ENCODE peak calls at places on chromosomes 6 and 20, in four cellular contexts. G is GM12878, A is A549, E is K562. I is an unnamed sample.

GRCh38 chr6:157036245-157036681 is 259.1 kb downstream of the ARID1B start:
- DNase-seq in A (no peak), G (no peak), E (no peak), I (peak)

GRCh38 chr20:1377984-1378742 is 14.7 kb downstream of the FKBP1A start:
- DNase-seq in A (no peak), G (no peak), E (no peak), I (peak)

GRCh38 chr6:111061493-111061892 is 25.8 kb upstream of the SLC16A10 start:
- DNase-seq in E (peak), A (no peak), G (no peak), I (peak)

GRCh38 chr20:24603454-24603853 is 134.0 kb downstream of the SYNDIG1 start:
- DNase-seq in A (no peak), G (no peak), E (no peak), I (no peak)

GRCh38 chr20:49119972-49120371 is 68.2 kb downstream of the STAU1 start:
- DNase-seq in G (no peak), E (no peak), A (no peak), I (no peak)

GRCh38 chr20:24502661-24503060 is 33.2 kb downstream of the SYNDIG1 start:
- DNase-seq in A (no peak), E (no peak), G (no peak), I (no peak)

GRCh38 chr6:7171119-7171518 is 63.4 kb downstream of the RREB1 start:
- DNase-seq in E (no peak), A (no peak), G (no peak), I (no peak)

GRCh38 chr20:54557836-54558590 is 82.6 kb downstream of the DOK5 start:
- DNase-seq in E (no peak), A (no peak), G (no peak), I (peak)

GRCh38 chr6:169857343-169858292 is 106.2 kb downstream of the ERMARD start:
- DNase-seq in G (no peak), A (no peak), E (no peak), I (no peak)

GRCh38 chr6:151400473-151400872 is 9.1 kb upstream of the ZBTB2 start:
- DNase-seq in A (no peak), G (no peak), E (no peak), I (peak)

GRCh38 chr6:139027620-139028182 is 844 bp upstream of the ABRACL start:
- DNase-seq in A (no peak), E (no peak), G (peak), I (peak)

GRCh38 chr6:111852704-111853103 is 20.5 kb downstream of the FYN start:
- DNase-seq in E (no peak), G (no peak), A (no peak), I (peak)

GRCh38 chr6:64250126-64250525 is 614.5 kb downstream of the PHF3 start:
- DNase-seq in E (no peak), G (no peak), A (no peak), I (peak)

GRCh38 chr6:42347456-42347855 is 104.3 kb downstream of the TRERF1 start:
- DNase-seq in A (no peak), E (no peak), G (no peak), I (no peak)
- TF ChIP-seq CEBPB in A (no peak), E (no peak), G (no peak), I (no peak)

DNA sequence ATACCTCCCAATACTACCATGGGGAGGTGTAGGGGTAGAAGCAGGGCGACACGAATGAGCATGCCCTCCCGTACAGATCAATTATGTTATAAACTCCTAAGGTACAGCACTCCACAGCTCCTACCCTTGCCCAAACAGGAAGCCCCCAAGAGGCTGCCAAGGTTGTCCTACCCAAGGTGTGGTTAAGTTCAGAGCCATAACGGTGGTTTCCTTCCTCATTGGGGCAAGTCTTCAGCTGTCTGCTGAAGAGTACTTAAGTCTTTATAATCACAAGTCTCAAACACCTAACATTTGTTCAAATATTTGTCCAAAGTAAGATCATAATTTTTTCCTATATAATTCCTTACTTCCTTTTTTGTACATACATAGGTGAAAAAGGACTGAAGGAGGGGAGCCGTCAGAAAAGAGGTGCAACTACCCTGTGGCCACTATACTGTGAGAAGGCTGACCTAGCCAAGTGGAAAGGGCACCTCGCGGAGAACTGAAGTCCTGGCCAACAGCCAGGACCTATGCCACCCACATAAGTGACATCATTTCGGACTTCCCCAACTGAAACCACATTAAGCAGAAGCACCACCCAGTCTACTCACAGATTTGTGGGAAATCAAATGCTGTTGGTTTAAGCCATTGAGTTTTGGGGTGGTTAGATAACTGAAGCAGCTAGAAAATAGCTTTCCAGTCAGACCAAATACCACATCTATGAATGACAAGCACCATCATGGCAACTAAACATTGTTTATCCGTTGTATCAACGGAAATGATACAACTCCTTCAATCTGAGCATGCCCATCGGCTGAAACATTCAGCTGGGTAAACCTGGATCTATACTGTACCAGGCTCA is 2.9 kb upstream of the RAB22A start:
- DNase-seq in G (peak), A (peak), E (no peak), I (peak)
- TF ChIP-seq RCOR1 in G (no peak), A (no peak), E (no peak), I (no peak)

GRCh38 chr6:107628878-107629277 is 139.0 kb downstream of the SOBP start:
- DNase-seq in G (no peak), A (no peak), E (no peak), I (no peak)
- TF ChIP-seq CEBPB in G (no peak), A (no peak), E (no peak), I (no peak)

GRCh38 chr6:23445157-23445710 is 680.8 kb upstream of the NRSN1 start:
- DNase-seq in G (no peak), A (no peak), E (no peak), I (no peak)
- TF ChIP-seq RCOR1 in G (no peak), A (no peak), E (no peak), I (no peak)

GRCh38 chr6:124470803-124471202 is 491.4 kb upstream of the RNF217 start:
- DNase-seq in E (no peak), G (no peak), A (no peak), I (no peak)

GRCh38 chr6:124462746-124463145 is 499.5 kb upstream of the RNF217 start:
- DNase-seq in G (no peak), E (no peak), A (no peak), I (no peak)

GRCh38 chr6:124463271-124463670 is 499.0 kb upstream of the RNF217 start:
- DNase-seq in G (no peak), A (no peak), E (no peak), I (no peak)

GRCh38 chr6:124466949-124467348 is 495.3 kb upstream of the RNF217 start:
- DNase-seq in A (no peak), G (no peak), E (no peak), I (no peak)
- TF ChIP-seq CEBPB in A (no peak), G (no peak), E (no peak), I (no peak)

GRCh38 chr20:38216201-38216600 is 44.3 kb downstream of the KIAA1755 start:
- DNase-seq in A (no peak), G (no peak), E (no peak), I (no peak)

GRCh38 chr20:38216736-38217595 is 43.6 kb downstream of the KIAA1755 start:
- DNase-seq in E (no peak), A (no peak), G (no peak), I (no peak)

GRCh38 chr20:38218566-38218885 is 42.0 kb downstream of the KIAA1755 start:
- DNase-seq in G (no peak), E (no peak), A (no peak), I (no peak)

GRCh38 chr20:38219006-38219950 is 41.3 kb downstream of the KIAA1755 start:
- DNase-seq in G (no peak), A (no peak), E (no peak), I (no peak)

GRCh38 chr20:38217791-38218565 is 42.6 kb downstream of the KIAA1755 start:
- DNase-seq in A (peak), G (no peak), E (peak), I (peak)
- TF ChIP-seq RCOR1 in A (no peak), G (no peak), E (no peak), I (no peak)

GRCh38 chr6:62102387-62102786 is 183.6 kb downstream of the KHDRBS2 start:
- DNase-seq in G (no peak), A (no peak), E (no peak), I (no peak)
- TF ChIP-seq CEBPB in G (no peak), A (no peak), E (no peak), I (no peak)